ENCODE peak calls at places on chromosome 17, in six cellular contexts. Y, Q, B, N, V and O are unnamed samples.

GRCh38 chr17:80970044-80970761 is 21.4 kb upstream of the CHMP6 start:
- DNase-seq in Y (no peak), V (no peak), Q (no peak), B (peak), N (peak), O (peak)

GRCh38 chr17:73291260-73291801 is 20.5 kb downstream of the CDC42EP4 start:
- DNase-seq in V (no peak), Q (peak), B (peak), Y (peak), N (no peak), O (peak)

GRCh38 chr17:60303406-60304099 is 88.4 kb downstream of the USP32 start:
- DNase-seq in Q (no peak), B (no peak), N (no peak), Y (no peak), V (no peak), O (no peak)

GRCh38 chr17:3802461-3803307 is 1.7 kb upstream of the ITGAE start:
- DNase-seq in B (no peak), Q (no peak), N (peak), V (no peak), Y (no peak), O (no peak)

GRCh38 chr17:65627892-65628622 is 66.6 kb upstream of the AXIN2 start:
- DNase-seq in V (no peak), N (peak), Q (no peak), Y (no peak), B (peak), O (no peak)

GRCh38 chr17:78517421-78517820 is 59.8 kb downstream of the DNAH17 start:
- DNase-seq in N (no peak), Y (peak), Q (no peak), B (no peak), V (no peak), O (no peak)

GRCh38 chr17:77490361-77491183 is 349.8 kb downstream of the SEC14L1 start:
- DNase-seq in Y (no peak), N (no peak), B (no peak), V (no peak), Q (peak), O (no peak)

GRCh38 chr17:28515518-28515917 is 9.4 kb downstream of the FOXN1 start:
- DNase-seq in B (no peak), N (no peak), Q (no peak), Y (no peak), V (no peak), O (no peak)

GRCh38 chr17:146983-147761 is 9.8 kb downstream of the SCGB1C2 start:
- DNase-seq in V (no peak), N (peak), B (no peak), Q (no peak), Y (peak), O (no peak)

GRCh38 chr17:69499301-69499700 is 84.8 kb downstream of the MAP2K6 start:
- DNase-seq in N (no peak), Q (no peak), V (no peak), B (no peak), Y (no peak), O (no peak)

GRCh38 chr17:82241183-82241925 is 12.5 kb downstream of the SLC16A3 start:
- DNase-seq in Y (peak), Q (peak), N (no peak), B (peak), V (no peak), O (no peak)
- TF ChIP-seq POLR2A in Y (no peak), Q (peak), N (no peak), B (no peak), V (peak), O (peak)

DNA sequence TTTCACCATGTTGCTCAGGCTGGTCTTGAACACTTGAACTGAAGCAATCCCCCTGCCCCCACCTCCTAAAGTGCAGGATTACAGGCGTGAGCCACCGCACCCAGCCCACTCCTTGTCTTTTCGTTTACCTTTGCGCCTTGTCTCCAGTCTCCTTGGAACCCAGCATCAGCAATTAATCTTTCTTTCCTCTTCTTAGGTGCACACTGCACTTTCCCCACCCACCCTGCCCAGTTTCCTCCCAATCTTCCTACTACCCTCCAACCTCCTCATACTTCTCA is 1.5 kb upstream of the CLDN7 start:
- DNase-seq in N (no peak), B (no peak), Q (no peak), V (no peak), Y (no peak), O (no peak)
- TF ChIP-seq POLR2A in N (no peak), B (no peak), Q (no peak), V (no peak), Y (no peak), O (no peak)

DNA sequence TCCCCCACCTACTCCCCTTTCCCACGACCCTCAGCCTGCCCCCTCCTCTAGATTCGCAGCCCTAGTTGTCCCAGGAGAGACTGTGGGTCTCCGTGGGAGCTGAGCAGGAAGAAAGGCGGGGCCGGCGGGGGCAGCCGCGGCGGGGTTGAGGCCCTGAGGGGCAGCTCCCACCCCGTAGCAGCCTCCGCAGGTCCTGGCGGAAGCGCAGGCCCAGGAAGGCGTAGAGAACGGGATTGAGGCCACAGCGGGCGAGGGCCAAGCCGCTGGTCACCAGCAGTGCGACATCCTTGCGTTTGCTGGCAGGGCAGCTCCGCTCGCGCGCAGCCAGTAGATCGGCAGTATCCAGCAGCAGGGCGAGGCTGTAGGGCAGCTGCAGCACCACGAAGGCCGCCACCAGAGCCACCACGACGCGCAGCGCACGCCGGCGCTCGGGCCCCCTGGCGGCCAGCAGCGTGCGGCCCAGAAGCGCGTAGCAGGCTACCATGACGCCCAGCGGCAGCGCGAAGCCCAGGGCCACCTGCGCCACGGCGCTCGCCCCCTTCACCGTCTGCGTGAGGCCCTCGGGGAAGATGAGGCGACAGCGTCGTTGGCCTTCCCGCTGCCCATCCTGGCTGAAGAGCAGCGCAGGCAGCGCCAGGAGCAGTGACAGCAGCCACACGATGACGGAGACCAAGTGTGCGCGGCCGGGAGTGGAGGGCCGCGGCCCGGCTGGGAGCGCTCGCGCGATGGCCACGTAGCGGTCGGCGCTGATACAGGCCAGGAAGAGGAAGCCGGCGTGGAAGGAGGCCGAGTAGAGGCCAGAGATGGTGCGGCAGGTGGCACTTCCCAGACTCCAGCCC is 1.9 kb downstream of the CCR10 start:
- DNase-seq in Y (peak), N (peak), B (peak), Q (no peak), V (no peak), O (peak)
- TF ChIP-seq POLR2A in Y (peak), N (no peak), B (peak), Q (peak), V (peak), O (peak)

GRCh38 chr17:2061441-2061797 is 6.5 kb downstream of the HIC1 start:
- DNase-seq in Y (no peak), Q (no peak), V (no peak), N (no peak), B (no peak), O (no peak)

GRCh38 chr17:2060681-2061440 is 6.0 kb downstream of the HIC1 start:
- DNase-seq in Q (no peak), B (no peak), N (no peak), Y (no peak), V (no peak), O (no peak)

GRCh38 chr17:2058521-2059124 is 3.7 kb downstream of the HIC1 start:
- DNase-seq in Q (peak), B (peak), N (peak), V (no peak), Y (peak), O (peak)

GRCh38 chr17:2059125-2059836 is 4.4 kb downstream of the HIC1 start:
- DNase-seq in B (no peak), V (no peak), Q (no peak), N (no peak), Y (no peak), O (peak)

DNA sequence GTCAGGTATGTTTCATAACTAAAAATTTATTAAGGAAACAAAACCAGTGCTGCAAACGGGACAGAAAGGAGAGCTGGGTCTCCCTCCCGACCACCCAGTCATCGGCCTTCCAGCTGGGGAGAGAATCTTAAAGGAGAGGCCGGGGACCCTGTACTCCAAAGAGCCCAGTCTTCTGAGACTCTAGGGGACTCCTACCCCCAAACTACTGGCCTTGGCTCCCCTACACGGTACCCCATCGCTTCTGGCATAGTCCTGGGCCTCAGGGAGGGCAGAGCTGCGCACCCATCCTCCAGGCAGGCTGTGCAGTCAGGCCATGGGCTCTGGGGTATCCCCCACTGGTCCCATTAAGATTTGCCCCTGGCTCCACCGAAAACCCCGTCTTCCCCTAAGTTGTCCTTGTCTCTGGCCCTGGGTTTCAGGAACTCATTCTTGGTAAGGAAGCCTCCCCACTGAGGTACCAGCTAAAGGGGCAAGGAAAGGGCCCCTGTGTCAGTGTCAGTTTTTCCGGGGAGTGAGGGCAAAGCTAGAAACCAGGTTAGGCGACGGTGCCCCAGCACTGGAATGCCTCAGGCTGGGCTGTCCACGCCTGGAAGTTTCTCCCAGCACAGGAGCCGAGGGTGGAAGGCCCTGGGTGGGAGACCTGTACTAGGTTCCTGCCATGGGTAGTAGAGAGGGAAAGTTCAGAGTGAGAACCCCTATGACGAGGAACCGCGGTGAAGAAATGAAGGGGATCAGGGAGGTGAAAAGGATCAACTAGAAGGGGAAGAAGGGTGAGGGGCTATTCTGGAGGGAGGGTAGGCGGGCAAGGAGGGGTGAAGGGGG is 5.1 kb downstream of the HIC1 start:
- DNase-seq in Y (no peak), N (no peak), V (no peak), Q (no peak), B (no peak), O (no peak)
- TF ChIP-seq POLR2A in Y (no peak), N (no peak), V (no peak), Q (no peak), B (no peak), O (no peak)

GRCh38 chr17:58520843-58521430 is 6.5 kb upstream of the MTMR4 start:
- DNase-seq in Q (no peak), V (no peak), N (no peak), B (peak), Y (no peak), O (peak)

GRCh38 chr17:58515286-58515685 is 848 bp upstream of the MTMR4 start:
- DNase-seq in B (no peak), V (no peak), N (no peak), Y (no peak), Q (no peak), O (peak)

GRCh38 chr17:58517378-58517927 is 3.0 kb upstream of the MTMR4 start:
- DNase-seq in Q (no peak), N (no peak), V (no peak), B (no peak), Y (no peak), O (no peak)

GRCh38 chr17:58516644-58517377 is 2.4 kb upstream of the MTMR4 start:
- DNase-seq in Y (no peak), Q (no peak), N (no peak), B (no peak), V (no peak), O (peak)

DNA sequence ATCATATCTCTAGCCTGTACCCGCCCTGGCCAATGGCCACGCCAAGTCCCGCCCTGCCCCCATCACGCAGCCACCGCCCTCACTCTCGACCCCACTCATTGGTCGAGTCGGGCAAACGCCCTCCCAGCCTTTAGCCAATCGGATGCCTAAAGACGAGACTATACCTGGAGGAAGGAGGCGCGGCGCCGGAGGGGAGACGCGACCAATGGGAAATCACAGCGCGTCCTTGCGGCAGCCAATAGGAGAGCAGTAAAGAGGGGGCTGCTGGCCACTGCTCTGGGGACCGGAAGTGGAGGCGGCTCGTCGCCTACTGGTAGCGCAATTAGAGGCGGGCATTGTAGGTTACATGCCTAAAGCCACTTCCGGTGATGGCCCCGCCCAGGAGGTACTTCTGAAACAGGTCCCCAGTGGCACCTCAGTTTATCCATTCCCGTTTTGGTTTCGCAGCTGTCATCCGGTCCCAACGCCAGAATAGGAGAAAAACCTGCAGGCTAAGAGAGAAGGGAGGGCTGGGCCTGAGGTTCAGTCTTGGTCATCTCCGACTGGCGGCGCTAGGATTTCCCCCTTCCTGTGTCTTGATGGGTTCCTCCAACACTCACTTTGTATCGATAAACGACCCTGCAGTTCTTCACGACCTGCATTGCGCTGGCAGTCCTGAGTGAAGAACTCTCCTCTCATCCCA is 3.6 kb upstream of the MTMR4 start:
- DNase-seq in N (peak), Q (peak), V (peak), Y (peak), B (peak), O (peak)
- TF ChIP-seq POLR2A in N (no peak), Q (peak), V (peak), Y (peak), B (peak), O (peak)

GRCh38 chr17:29617125-29617480 is 5.6 kb downstream of the CORO6 start:
- DNase-seq in Q (no peak), B (peak), N (peak), Y (peak), V (peak), O (peak)
- TF ChIP-seq POLR2A in Q (peak), B (peak), N (no peak), Y (no peak), V (peak), O (no peak)

GRCh38 chr17:48589831-48590602 is at the start of gene HOXB3:
- DNase-seq in V (no peak), N (no peak), B (no peak), Y (no peak), Q (no peak), O (no peak)
- TF ChIP-seq POLR2A in V (no peak), N (no peak), B (no peak), Y (no peak), Q (no peak), O (no peak)